ENCODE peak calls at places on chromosomes 11 and 22, in four cellular contexts. N is K562, D is IMR-90, E is GM12878. X is an unnamed sample.

GRCh38 chr11:64874308-64874707 is 4.1 kb downstream of the EHD1 start:
- DNase-seq in N (no peak), D (peak; percentile 47), E (no peak), X (no peak)

GRCh38 chr11:16632295-16633200 is 105.9 kb upstream of the C11orf58 start:
- DNase-seq in N (no peak), D (peak; percentile 21), E (no peak), X (peak; percentile 8)

GRCh38 chr22:38924197-38924952 is 33.0 kb upstream of the APOBEC3A start:
- DNase-seq in N (no peak), D (peak; percentile 90), E (no peak), X (peak; percentile 94)

GRCh38 chr11:123798513-123799252 is 7.5 kb downstream of the OR6M1 start:
- DNase-seq in N (no peak), D (no peak), E (no peak), X (no peak)

GRCh38 chr11:33387586-33387985 is 130.4 kb downstream of the HIPK3 start:
- DNase-seq in N (no peak), D (no peak), E (peak; percentile 48), X (no peak)

GRCh38 chr11:128179049-128179448 is 408.3 kb downstream of the ETS1 start:
- DNase-seq in N (no peak), D (no peak), E (no peak), X (no peak)

GRCh38 chr22:30891781-30892180 is 76.8 kb downstream of the MORC2 start:
- DNase-seq in N (no peak), D (no peak), E (no peak), X (no peak)

GRCh38 chr22:22032906-22033802 is 50.6 kb upstream of the TOP3B start:
- DNase-seq in N (no peak), D (no peak), E (no peak), X (no peak)

GRCh38 chr11:43738600-43739409 is 58.3 kb downstream of the HSD17B12 start:
- DNase-seq in N (peak; percentile 28), D (peak; percentile 90), E (no peak), X (no peak)

GRCh38 chr11:72224587-72225410 is at the start of gene INPPL1:
- DNase-seq in N (peak; percentile 62), D (no peak), E (no peak), X (no peak)

GRCh38 chr22:22533417-22533816 is 13.3 kb upstream of the ZNF280A start:
- DNase-seq in N (no peak), D (no peak), E (no peak), X (no peak)

GRCh38 chr11:114090976-114091375 is 31.5 kb downstream of the ZBTB16 start:
- DNase-seq in N (no peak), D (no peak), E (no peak), X (no peak)

GRCh38 chr22:33812578-33812977 is 107.7 kb downstream of the LARGE1 start:
- DNase-seq in N (no peak), D (no peak), E (no peak), X (no peak)

GRCh38 chr22:36117053-36117554 is 43.5 kb downstream of the APOL3 start:
- DNase-seq in N (no peak), D (no peak), E (no peak), X (no peak)

GRCh38 chr11:74141274-74141695 is 29.5 kb downstream of the C2CD3 start:
- DNase-seq in N (no peak), D (no peak), E (no peak), X (peak; percentile 24)

GRCh38 chr11:75432911-75433321 is at the start of gene KLHL35:
- DNase-seq in N (peak; percentile 43), D (no peak), E (no peak), X (no peak)

GRCh38 chr11:117923773-117924172 is 5.4 kb downstream of the TMPRSS13 start:
- DNase-seq in N (no peak), D (no peak), E (no peak), X (no peak)

GRCh38 chr11:95230054-95231034 is 658 bp downstream of the SESN3 start:
- DNase-seq in N (peak; percentile 22), D (no peak), E (no peak), X (peak; percentile 34)

GRCh38 chr11:17743808-17744119 is 9.2 kb downstream of the KCNC1 start:
- DNase-seq in N (no peak), D (peak; percentile 85), E (no peak), X (no peak)

GRCh38 chr11:12767577-12767976 is 93.4 kb downstream of the TEAD1 start:
- DNase-seq in N (no peak), D (no peak), E (no peak), X (no peak)
- H3K4me2 ChIP-seq in N (no peak overlapping the region), D (no peak overlapping the region), E (no peak overlapping the region), X (no peak overlapping the region)

GRCh38 chr11:12668166-12668565 is 6.1 kb upstream of the TEAD1 start:
- DNase-seq in N (no peak), D (no peak), E (no peak), X (no peak)
- TF ChIP-seq FOS in N (no peak), D (no peak), E (no peak), X (no peak)

GRCh38 chr11:85626496-85626895 is 648 bp downstream of the DLG2 start:
- DNase-seq in N (no peak), D (no peak), E (no peak), X (no peak)
- H3K4me2 ChIP-seq in N (no peak overlapping the region), D (peak overlapping the region; percentile 90), E (no peak overlapping the region), X (peak overlapping the region; percentile 92)

DNA sequence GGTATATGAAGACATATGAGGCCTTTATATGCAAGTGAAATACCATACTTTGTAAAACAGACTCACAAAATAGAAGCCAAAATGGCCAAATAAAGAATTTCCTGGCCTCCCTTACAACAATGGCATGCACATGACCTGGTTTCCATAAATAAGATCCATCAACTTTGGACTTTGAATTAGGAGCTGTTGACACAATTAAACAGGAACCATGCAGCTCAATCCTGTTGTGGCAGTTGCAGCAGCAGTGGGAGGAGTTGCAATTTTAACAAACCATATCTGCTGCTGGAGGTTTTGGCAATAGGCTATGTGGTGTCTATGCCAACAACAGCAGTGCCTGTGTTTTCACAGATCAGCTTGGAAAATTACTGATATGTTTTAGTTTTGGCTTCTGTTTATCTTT is 818.6 kb downstream of the FAM181B start:
- DNase-seq in N (no peak), D (no peak), E (no peak), X (no peak)
- TF ChIP-seq FOS in N (no peak), D (no peak), E (no peak), X (no peak)

GRCh38 chr22:20083157-20083890 is 3.3 kb downstream of the DGCR8 start:
- DNase-seq in N (no peak), D (no peak), E (no peak), X (no peak)
- H3K4me2 ChIP-seq in N (peak overlapping the region; percentile 76), D (no peak overlapping the region), E (peak overlapping the region; percentile 46), X (no peak overlapping the region)

DNA sequence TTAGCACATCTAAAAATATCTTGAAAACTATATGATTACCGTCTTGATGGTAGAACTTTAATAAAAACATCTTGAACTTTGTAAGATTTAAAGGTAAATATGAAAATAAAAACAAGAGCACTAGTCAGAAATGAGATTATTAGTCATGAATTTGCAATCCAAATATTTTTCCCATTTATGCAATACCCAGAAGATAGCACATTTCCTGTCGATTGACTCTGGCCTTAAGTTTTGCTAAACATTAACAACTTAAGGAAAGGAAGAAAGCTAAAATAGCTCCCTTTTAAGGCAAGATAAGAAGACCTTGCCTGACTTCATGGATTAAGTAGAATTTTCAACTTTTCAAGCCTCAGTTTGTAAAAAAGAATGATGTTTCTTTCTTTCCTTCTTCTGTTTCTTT is 1374.7 kb upstream of the RAG2 start:
- DNase-seq in N (no peak), D (no peak), E (no peak), X (peak; percentile 58)
- TF ChIP-seq FOS in N (no peak), D (no peak), E (no peak), X (no peak)